ENCODE peak calls at places on chromosomes 4 and X, in seven cellular contexts. O, Y, U, S, F, X and L are unnamed samples.

GRCh38 chr4:20760053-20760452 is 59.8 kb downstream of the PACRGL start:
- DNase-seq in U (no peak), S (no peak), Y (no peak), X (no peak), O (no peak), F (no peak), L (no peak)

GRCh38 chrX:26376037-26376708 is 160.2 kb downstream of the MAGEB5 start:
- DNase-seq in S (no peak), U (no peak), Y (no peak), F (no peak), X (no peak), O (no peak), L (no peak)

GRCh38 chr4:25956260-25956659 is 42.2 kb downstream of the SMIM20 start:
- DNase-seq in F (no peak), O (no peak), X (no peak), U (no peak), Y (no peak), S (no peak), L (no peak)

GRCh38 chr4:85430697-85431096 is 44.3 kb upstream of the ARHGAP24 start:
- DNase-seq in O (no peak), X (no peak), F (no peak), S (no peak), Y (no peak), U (no peak), L (no peak)

GRCh38 chr4:3786196-3786869 is 20.1 kb downstream of the ADRA2C start:
- DNase-seq in Y (no peak), U (no peak), F (no peak), S (no peak), X (no peak), O (peak), L (peak)

GRCh38 chr4:81724925-81725329 is 253.2 kb upstream of the RASGEF1B start:
- DNase-seq in Y (no peak), S (no peak), F (peak), U (peak), X (no peak), O (peak), L (peak)

GRCh38 chr4:31959972-31960371 is 1239.8 kb downstream of the PCDH7 start:
- DNase-seq in F (no peak), S (no peak), Y (no peak), X (no peak), O (no peak), U (no peak), L (no peak)

GRCh38 chr4:102519925-102520324 is 18.8 kb downstream of the NFKB1 start:
- DNase-seq in S (no peak), U (no peak), F (no peak), Y (no peak), X (no peak), O (no peak), L (no peak)

GRCh38 chr4:40197879-40198689 is 1.3 kb downstream of the RHOH start:
- DNase-seq in O (peak), Y (no peak), F (no peak), U (no peak), S (peak), X (no peak), L (no peak)

GRCh38 chrX:116961872-116962582 is 499.3 kb upstream of the CT83 start:
- DNase-seq in F (no peak), S (no peak), X (no peak), U (no peak), O (no peak), Y (no peak), L (no peak)

GRCh38 chr4:156771171-156771837 is 200.3 kb downstream of the PDGFC start:
- DNase-seq in Y (no peak), X (peak), S (no peak), O (no peak), U (no peak), F (peak), L (no peak)

GRCh38 chr4:74838746-74839370 is 44.5 kb upstream of the BTC start:
- DNase-seq in F (no peak), U (no peak), Y (no peak), O (no peak), S (no peak), X (peak), L (no peak)

DNA sequence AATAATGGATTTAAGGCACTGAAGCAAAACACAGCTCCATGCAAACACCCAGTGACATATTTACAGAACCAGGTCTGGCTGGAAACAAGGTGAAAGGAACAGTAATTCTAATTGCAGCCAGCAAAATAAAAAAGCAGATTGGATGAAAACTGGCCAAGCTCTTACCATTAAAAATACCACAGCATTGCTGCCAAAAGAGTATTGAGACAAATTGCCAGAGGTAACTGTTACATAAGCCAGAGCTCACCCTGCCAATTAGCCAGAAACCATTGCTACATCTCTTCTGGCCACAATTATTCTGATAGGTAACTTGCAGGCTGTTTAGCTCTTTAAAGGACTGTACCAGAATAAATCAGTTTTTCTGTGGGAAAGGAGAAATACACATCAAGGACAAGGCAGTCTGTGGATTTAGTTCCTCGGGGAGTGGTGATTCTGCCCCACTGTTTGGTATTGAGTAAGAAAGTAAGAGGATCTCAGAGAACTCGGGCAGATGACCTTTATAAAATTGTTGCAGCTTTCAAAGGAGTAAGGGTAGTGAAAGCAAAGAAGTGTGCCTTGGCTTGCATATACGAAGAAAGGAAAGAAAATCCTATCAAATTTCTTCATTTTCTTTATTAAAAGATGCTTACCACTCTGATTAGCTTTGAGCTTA is 369.5 kb downstream of the PPP3CA start:
- DNase-seq in U (no peak), X (no peak), S (no peak), Y (no peak), O (no peak), F (no peak), L (no peak)
- H3K27ac ChIP-seq in U (peak), X (no peak), S (no peak), Y (no peak), O (peak), F (no peak), L (no peak)

GRCh38 chr4:120924931-120925330 is 2.4 kb upstream of the PRDM5 start:
- DNase-seq in Y (no peak), S (no peak), X (no peak), U (no peak), F (no peak), O (no peak), L (no peak)

GRCh38 chr4:120920666-120921065 is 1.9 kb downstream of the PRDM5 start:
- DNase-seq in U (no peak), X (no peak), Y (no peak), O (no peak), F (no peak), S (no peak), L (no peak)

GRCh38 chr4:120922390-120923200 is at the start of gene PRDM5:
- DNase-seq in U (peak), S (peak), Y (peak), X (peak), O (peak), F (peak), L (peak)

GRCh38 chr4:120921456-120922389 is 803 bp downstream of the PRDM5 start:
- DNase-seq in S (peak), X (peak), U (peak), O (peak), Y (no peak), F (peak), L (peak)

GRCh38 chr4:120923201-120923522 is 636 bp upstream of the PRDM5 start:
- DNase-seq in F (no peak), U (no peak), X (no peak), S (no peak), O (no peak), Y (no peak), L (no peak)
- H3K27ac ChIP-seq in F (no peak), U (peak), X (peak), S (no peak), O (peak), Y (peak), L (peak)

GRCh38 chr4:145796338-145796737 is 116.4 kb downstream of the C4orf51 start:
- DNase-seq in O (no peak), F (no peak), U (no peak), S (no peak), X (no peak), Y (no peak), L (no peak)
- H3K27ac ChIP-seq in O (no peak), F (no peak), U (no peak), S (no peak), X (no peak), Y (no peak), L (no peak)

GRCh38 chr4:55781809-55782208 is 37.8 kb upstream of the EXOC1L start:
- DNase-seq in Y (no peak), O (peak), S (no peak), F (no peak), U (no peak), X (no peak), L (peak)

GRCh38 chr4:55784747-55785146 is 34.8 kb upstream of the EXOC1L start:
- DNase-seq in Y (no peak), U (no peak), O (no peak), X (no peak), S (no peak), F (no peak), L (no peak)

GRCh38 chr4:55781341-55781740 is 38.2 kb upstream of the EXOC1L start:
- DNase-seq in O (no peak), F (no peak), S (no peak), X (no peak), U (no peak), Y (no peak), L (no peak)
- H3K27ac ChIP-seq in O (no peak), F (no peak), S (no peak), X (no peak), U (no peak), Y (no peak), L (no peak)

GRCh38 chr4:6391852-6392188 is 80.6 kb downstream of the PPP2R2C start:
- DNase-seq in S (no peak), X (no peak), Y (no peak), U (no peak), O (no peak), F (no peak), L (no peak)
- H3K27ac ChIP-seq in S (no peak), X (no peak), Y (no peak), U (no peak), O (no peak), F (no peak), L (no peak)